ENCODE peak calls at places on chromosomes 4 and X, in four cellular contexts. S is GM12878, N is heart left ventricle, O is GM23248. K is an unnamed sample.

GRCh38 chrX:153781428-153782047 is 697 bp downstream of the SRPK3 start:
- DNase-seq in S (no peak), O (peak; percentile 31), N (no peak), K (no peak)

GRCh38 chr4:70721747-70722146 is at the start of gene RUFY3:
- DNase-seq in O (peak; percentile 93), N (peak; percentile 38), S (no peak), K (peak; percentile 16)

GRCh38 chr4:132227349-132228165 is 921.5 kb upstream of the PCDH10 start:
- DNase-seq in S (no peak), O (peak; percentile 51), N (no peak), K (peak; percentile 4)

GRCh38 chr4:189202182-189202868 is 738.3 kb upstream of the FRG1 start:
- DNase-seq in S (no peak), N (peak; percentile 51), O (peak; percentile 82), K (peak; percentile 64)

GRCh38 chr4:143653031-143653430 is 47.4 kb downstream of the FREM3 start:
- DNase-seq in S (no peak), O (no peak), N (no peak), K (no peak)

GRCh38 chr4:71377561-71377960 is 38.7 kb downstream of the SLC4A4 start:
- DNase-seq in N (no peak), S (no peak), O (peak; percentile 83), K (peak; percentile 4)

GRCh38 chr4:76559236-76560071 is 124.4 kb downstream of the SHROOM3 start:
- DNase-seq in N (no peak), O (no peak), S (no peak), K (no peak)

GRCh38 chrX:113473418-113473817 is 632.8 kb upstream of the AMOT start:
- DNase-seq in S (no peak), N (no peak), O (peak; percentile 31), K (no peak)

GRCh38 chrX:129472116-129472515 is 51.2 kb downstream of the SMARCA1 start:
- DNase-seq in S (no peak), O (peak; percentile 67), N (no peak), K (peak; percentile 26)

GRCh38 chrX:34972206-34972605 is 29.6 kb downstream of the FAM47B start:
- DNase-seq in S (no peak), O (no peak), N (no peak), K (no peak)
- H3K27ac ChIP-seq in S (no peak overlapping the region), O (no peak overlapping the region), N (no peak overlapping the region), K (no peak overlapping the region)

DNA sequence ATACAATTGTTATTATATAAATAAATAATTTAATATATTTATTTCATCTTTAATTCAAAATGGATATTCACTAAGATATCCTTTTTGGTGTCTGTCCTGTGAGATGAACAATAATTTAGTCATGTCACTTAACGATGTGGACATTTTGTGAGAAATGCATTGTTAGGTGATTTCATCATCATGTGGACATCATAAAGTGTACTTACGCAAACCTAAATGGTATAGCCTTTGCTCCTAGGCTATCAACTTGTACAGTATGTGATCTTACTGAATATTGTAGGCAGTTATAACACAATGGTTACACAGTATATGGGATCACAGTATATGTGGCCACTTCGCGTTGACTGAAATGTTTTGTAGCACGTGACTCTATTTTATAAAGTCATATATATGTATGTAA is 20.2 kb upstream of the CHRNA9 start:
- DNase-seq in O (peak; percentile 29), S (no peak), N (no peak), K (no peak)
- H3K27ac ChIP-seq in O (no peak overlapping the region), S (no peak overlapping the region), N (no peak overlapping the region), K (no peak overlapping the region)

DNA sequence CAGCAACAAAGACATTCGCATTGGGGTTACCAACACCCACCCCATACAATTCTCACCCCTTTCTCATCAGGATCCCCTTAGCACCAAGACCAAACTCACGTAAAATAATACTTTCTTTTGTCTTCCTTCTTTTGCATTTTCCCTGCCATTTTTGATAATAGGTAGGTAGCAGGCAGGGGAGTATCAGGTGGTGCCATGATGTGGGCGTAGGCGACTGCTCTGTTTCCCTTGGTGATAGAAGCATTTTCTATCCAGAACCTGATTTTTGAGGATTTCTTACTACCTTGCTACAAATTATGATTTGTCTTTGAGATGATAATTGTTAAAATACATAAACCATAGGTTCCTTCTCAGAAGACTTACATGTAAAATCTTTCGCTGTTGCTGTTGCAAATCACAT is 150.3 kb downstream of the DCTD start:
- DNase-seq in N (no peak), O (no peak), S (no peak), K (no peak)
- H3K27ac ChIP-seq in N (no peak overlapping the region), O (no peak overlapping the region), S (no peak overlapping the region), K (no peak overlapping the region)

DNA sequence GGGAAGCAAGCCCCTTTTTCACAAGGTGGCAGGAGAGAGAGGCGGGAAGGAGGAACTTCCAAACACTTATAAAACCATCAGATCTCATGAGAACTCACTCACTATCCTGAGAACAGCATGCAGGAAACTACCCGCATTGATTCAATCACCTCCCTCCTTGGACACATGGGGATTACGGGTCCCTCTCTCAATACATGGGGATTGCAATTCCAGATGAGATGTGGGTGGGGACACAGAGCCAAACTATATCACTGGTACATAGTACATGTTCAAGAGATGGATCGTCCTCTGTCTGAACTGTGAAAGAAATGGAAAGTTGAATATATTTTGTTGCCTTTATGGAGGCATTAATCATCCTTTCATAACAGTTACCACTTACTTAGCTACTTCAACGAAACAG is 12.8 kb downstream of the EREG start:
- DNase-seq in O (no peak), S (no peak), N (no peak), K (no peak)
- H3K27ac ChIP-seq in O (no peak overlapping the region), S (no peak overlapping the region), N (no peak overlapping the region), K (no peak overlapping the region)

GRCh38 chr4:186144596-186145569 is 40.4 kb downstream of the FAM149A start:
- DNase-seq in N (peak; percentile 74), O (peak; percentile 76), S (no peak), K (peak; percentile 37)
- H3K27ac ChIP-seq in N (peak overlapping the region; percentile 86), O (no peak overlapping the region), S (no peak overlapping the region), K (no peak overlapping the region)

GRCh38 chrX:145821898-145822567 is 4.4 kb downstream of the SLITRK2 start:
- DNase-seq in S (no peak), N (no peak), O (no peak), K (no peak)
- H3K27ac ChIP-seq in S (no peak overlapping the region), N (no peak overlapping the region), O (no peak overlapping the region), K (no peak overlapping the region)